ENCODE peak calls at places on chromosomes 13 and 19, in nine cellular contexts. D is brain microvascular endothelial cell; K is neural crest cell; R is A172; T is Calu3; S is NCI-H748 treated with DMSO at 0.1 percent for 48 hours; Z is activated T-cell treated with anti-CD3 and anti-CD28 coated beads, Interleukin-2, amount 50 U/mL, for 48 hours; J is erythroblast; E is A549. C is an unnamed sample.

GRCh38 chr19:42129399-42130253 is 2.6 kb downstream of the POU2F2 start:
- DNase-seq in R (no peak), D (no peak), T (no peak), J (no peak), Z (no peak), K (no peak), S (no peak), E (no peak), C (no peak)

GRCh38 chr19:23699521-23699860 is 12.5 kb upstream of the ZNF675 start:
- DNase-seq in Z (no peak), K (no peak), T (no peak), S (no peak), J (no peak), E (no peak), D (no peak), R (no peak), C (no peak)

GRCh38 chr13:49551245-49551644 is 34.1 kb downstream of the RCBTB1 start:
- DNase-seq in D (no peak), K (no peak), J (no peak), E (no peak), T (no peak), S (no peak), Z (no peak), R (no peak), C (no peak)

GRCh38 chr19:48271531-48272151 is 1.8 kb downstream of the ZNF114 start:
- DNase-seq in S (peak), Z (peak), T (peak), J (peak), E (peak), K (peak), D (peak), R (no peak), C (peak)

GRCh38 chr13:44879452-44880058 is 109.7 kb downstream of the NUFIP1 start:
- DNase-seq in K (no peak), E (no peak), D (peak), Z (peak), R (peak), J (peak), T (peak), S (no peak), C (peak)

GRCh38 chr19:461664-462551 is 1.1 kb upstream of the SHC2 start:
- DNase-seq in D (no peak), K (peak), T (peak), Z (peak), R (no peak), J (peak), E (no peak), S (peak), C (peak)

GRCh38 chr19:4504297-4504701 is 14.0 kb downstream of the PLIN4 start:
- DNase-seq in K (no peak), R (no peak), J (no peak), E (no peak), T (no peak), Z (no peak), S (no peak), D (no peak), C (no peak)

GRCh38 chr13:32150794-32151193 is 119.2 kb downstream of the FRY start:
- DNase-seq in T (no peak), S (no peak), K (no peak), D (no peak), Z (no peak), J (no peak), E (no peak), R (no peak), C (no peak)

GRCh38 chr13:95246292-95247082 is 54.8 kb downstream of the ABCC4 start:
- DNase-seq in Z (no peak), J (no peak), R (peak), S (peak), T (no peak), D (no peak), K (no peak), E (no peak), C (no peak)

GRCh38 chr19:21699197-21699596 is 68.2 kb downstream of the ZNF100 start:
- DNase-seq in R (no peak), T (no peak), Z (no peak), S (no peak), E (no peak), J (no peak), D (no peak), K (no peak), C (no peak)

GRCh38 chr13:110150384-110151091 is 156.4 kb downstream of the COL4A1 start:
- DNase-seq in R (no peak), D (no peak), Z (no peak), T (no peak), J (no peak), K (no peak), E (no peak), S (no peak), C (no peak)

GRCh38 chr19:33186835-33187540 is 7.1 kb upstream of the LRP3 start:
- DNase-seq in J (no peak), T (no peak), R (no peak), D (no peak), Z (no peak), S (no peak), K (no peak), E (no peak), C (no peak)

GRCh38 chr19:32829345-32829896 is 40.1 kb downstream of the SLC7A9 start:
- DNase-seq in K (no peak), J (no peak), R (no peak), Z (no peak), S (no peak), E (no peak), T (no peak), D (no peak), C (no peak)

C was measured in Caco-2.